ENCODE peak calls at places on chromosome 15, in nine cellular contexts. D, C, O, Y, R, L, U, V and W are unnamed samples.

GRCh38 chr15:48532938-48533337 is 112.6 kb downstream of the FBN1 start:
- DNase-seq in D (no peak), C (no peak), O (no peak), Y (no peak), R (no peak), L (no peak), U (no peak), V (no peak), W (no peak)

GRCh38 chr15:86079491-86080266 is at the start of gene AGBL1:
- DNase-seq in D (no peak), C (no peak), O (no peak), Y (no peak), R (no peak), L (peak), U (no peak), V (no peak), W (no peak)

GRCh38 chr15:89732451-89733172 is 18.4 kb downstream of the MESP1 start:
- DNase-seq in D (no peak), C (no peak), O (no peak), Y (no peak), R (no peak), L (no peak), U (no peak), V (no peak), W (peak)

GRCh38 chr15:70182858-70183695 is 85.4 kb upstream of the TLE3 start:
- DNase-seq in D (no peak), C (no peak), O (no peak), Y (no peak), R (no peak), L (peak), U (no peak), V (no peak), W (no peak)

GRCh38 chr15:85976986-85977385 is 102.7 kb upstream of the AGBL1 start:
- DNase-seq in D (no peak), C (no peak), O (no peak), Y (no peak), R (no peak), L (no peak), U (no peak), V (no peak), W (no peak)

GRCh38 chr15:77029166-77030041 is 34.5 kb downstream of the PSTPIP1 start:
- DNase-seq in D (no peak), C (no peak), O (no peak), Y (no peak), R (no peak), L (no peak), U (peak), V (peak), W (no peak)

GRCh38 chr15:70647396-70647795 is 116.0 kb downstream of the UACA start:
- DNase-seq in D (no peak), C (no peak), O (no peak), Y (no peak), R (no peak), L (no peak), U (no peak), V (no peak), W (peak)

GRCh38 chr15:58189148-58189811 is 51.1 kb downstream of the AQP9 start:
- DNase-seq in D (no peak), C (no peak), O (no peak), Y (no peak), R (no peak), L (peak), U (no peak), V (no peak), W (no peak)

GRCh38 chr15:96583671-96584070 is 253.2 kb downstream of the NR2F2 start:
- DNase-seq in D (no peak), C (no peak), O (no peak), Y (no peak), R (no peak), L (no peak), U (no peak), V (no peak), W (no peak)

GRCh38 chr15:101108458-101108775 is 143.4 kb downstream of the CHSY1 start:
- DNase-seq in D (no peak), C (no peak), O (no peak), Y (no peak), R (no peak), L (no peak), U (no peak), V (no peak), W (no peak)

GRCh38 chr15:82843561-82843960 is 34.1 kb downstream of the WHAMM start:
- DNase-seq in D (no peak), C (no peak), O (no peak), Y (no peak), R (no peak), L (no peak), U (no peak), V (no peak), W (no peak)

GRCh38 chr15:51828621-51829359 is 663 bp upstream of the TMOD3 start:
- DNase-seq in D (no peak), C (no peak), O (no peak), Y (no peak), R (no peak), L (no peak), U (no peak), V (no peak), W (no peak)

GRCh38 chr15:79680721-79681120 is 216.1 kb downstream of the MTHFS start:
- DNase-seq in D (no peak), C (no peak), O (no peak), Y (no peak), R (no peak), L (peak), U (no peak), V (no peak), W (peak)

GRCh38 chr15:60397772-60398445 is at the start of gene ANXA2:
- DNase-seq in D (peak), C (peak), O (peak), Y (peak), R (peak), L (peak), U (peak), V (peak), W (peak)

GRCh38 chr15:48336940-48337339 is 5.7 kb downstream of the DUT start:
- DNase-seq in D (no peak), C (no peak), O (no peak), Y (no peak), R (peak), L (peak), U (no peak), V (no peak), W (peak)

GRCh38 chr15:41746802-41747201 is 27.5 kb upstream of the MAPKBP1 start:
- DNase-seq in D (no peak), C (no peak), O (no peak), Y (no peak), R (no peak), L (no peak), U (no peak), V (no peak), W (no peak)

GRCh38 chr15:61339526-61339925 is 110.4 kb upstream of the RORA start:
- DNase-seq in D (no peak), C (no peak), O (no peak), Y (no peak), R (no peak), L (no peak), U (no peak), V (no peak), W (no peak)

GRCh38 chr15:101329309-101329863 is 34.3 kb upstream of the SNRPA1 start:
- DNase-seq in D (no peak), C (no peak), O (no peak), Y (no peak), R (no peak), L (no peak), U (no peak), V (no peak), W (no peak)

DNA sequence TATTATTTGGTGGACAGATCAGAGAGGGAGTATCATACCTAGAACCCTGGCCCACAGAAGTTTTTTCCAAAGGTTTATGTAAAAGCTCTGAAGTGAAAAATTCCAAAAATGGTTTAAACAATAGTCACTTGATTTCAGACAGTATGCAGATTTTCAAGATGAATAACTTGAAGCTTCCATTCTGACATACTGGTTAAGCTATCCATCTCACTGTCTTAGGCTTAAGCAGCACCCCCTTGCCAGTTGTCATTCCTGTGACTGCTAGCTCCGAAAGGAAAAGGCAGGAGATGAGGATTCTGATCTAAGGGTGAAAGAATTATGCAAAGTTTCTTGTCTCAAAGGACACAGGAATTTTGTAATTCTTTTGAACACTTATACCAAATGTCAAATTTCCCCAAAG is 337.5 kb upstream of the THBS1 start:
- DNase-seq in D (no peak), C (no peak), O (no peak), Y (no peak), R (no peak), L (peak), U (no peak), V (no peak), W (no peak)
- H3K27ac ChIP-seq in D (no peak), C (no peak), O (no peak), Y (no peak), R (no peak), L (no peak), U (no peak), V (no peak), W (no peak)

DNA sequence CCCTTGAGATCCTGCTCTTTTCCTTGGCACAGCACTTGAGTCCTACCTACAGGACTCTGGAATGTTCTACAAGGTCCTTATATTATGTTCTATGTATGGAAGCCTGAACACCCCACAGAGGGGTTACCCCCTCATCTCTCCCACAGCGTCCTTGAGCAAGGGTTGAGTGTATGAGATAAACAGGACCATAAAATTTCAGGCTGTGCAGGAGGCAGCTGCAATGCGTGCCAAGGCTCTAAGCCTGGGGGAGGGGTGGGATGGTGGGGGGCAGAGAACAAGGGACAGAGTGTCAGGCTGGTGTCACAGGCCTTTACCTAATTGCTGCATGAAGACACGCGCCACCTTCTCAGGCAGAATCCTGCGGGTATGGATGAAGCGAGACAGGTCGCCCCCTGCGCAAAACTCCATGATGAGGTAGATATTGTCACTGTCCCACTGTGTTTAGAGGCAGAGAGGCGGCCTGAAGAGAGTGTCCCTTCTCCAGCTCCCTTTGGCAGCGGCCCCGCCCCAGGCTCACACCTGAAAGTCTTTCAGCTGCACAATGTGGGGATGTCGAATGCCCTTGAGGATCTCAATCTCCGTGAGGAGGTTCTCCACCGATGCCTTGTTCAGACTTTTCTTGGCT is 1.1 kb downstream of the ULK3 start:
- DNase-seq in D (no peak), C (no peak), O (no peak), Y (no peak), R (no peak), L (no peak), U (no peak), V (no peak), W (no peak)
- H3K27ac ChIP-seq in D (peak), C (no peak), O (no peak), Y (peak), R (peak), L (no peak), U (no peak), V (no peak), W (no peak)

DNA sequence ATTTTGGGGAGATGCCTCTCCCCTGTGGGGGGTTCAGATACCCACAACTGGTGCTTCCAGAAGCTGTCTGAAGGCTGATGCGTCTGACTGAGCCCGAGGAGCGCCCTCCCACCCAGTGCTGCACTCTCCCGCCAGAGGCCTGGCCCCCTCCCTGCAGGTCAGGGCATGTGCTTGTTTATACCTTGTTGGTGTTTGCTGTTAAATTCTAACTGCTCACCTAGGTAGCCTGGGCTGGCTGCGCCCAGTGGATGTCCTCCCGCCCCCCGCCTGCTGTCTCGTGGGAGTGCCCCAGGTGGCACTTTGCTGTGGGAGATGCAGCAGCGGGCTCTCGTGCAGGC is 12.9 kb downstream of the KLF13 start:
- DNase-seq in D (no peak), C (no peak), O (no peak), Y (no peak), R (no peak), L (no peak), U (no peak), V (no peak), W (no peak)
- H3K27ac ChIP-seq in D (peak), C (peak), O (peak), Y (peak), R (no peak), L (no peak), U (peak), V (peak), W (no peak)

GRCh38 chr15:66629817-66630576 is 64.2 kb upstream of the LCTL start:
- DNase-seq in D (no peak), C (no peak), O (no peak), Y (no peak), R (no peak), L (no peak), U (no peak), V (peak), W (no peak)
- H3K27ac ChIP-seq in D (no peak), C (no peak), O (no peak), Y (no peak), R (no peak), L (peak), U (no peak), V (no peak), W (peak)

DNA sequence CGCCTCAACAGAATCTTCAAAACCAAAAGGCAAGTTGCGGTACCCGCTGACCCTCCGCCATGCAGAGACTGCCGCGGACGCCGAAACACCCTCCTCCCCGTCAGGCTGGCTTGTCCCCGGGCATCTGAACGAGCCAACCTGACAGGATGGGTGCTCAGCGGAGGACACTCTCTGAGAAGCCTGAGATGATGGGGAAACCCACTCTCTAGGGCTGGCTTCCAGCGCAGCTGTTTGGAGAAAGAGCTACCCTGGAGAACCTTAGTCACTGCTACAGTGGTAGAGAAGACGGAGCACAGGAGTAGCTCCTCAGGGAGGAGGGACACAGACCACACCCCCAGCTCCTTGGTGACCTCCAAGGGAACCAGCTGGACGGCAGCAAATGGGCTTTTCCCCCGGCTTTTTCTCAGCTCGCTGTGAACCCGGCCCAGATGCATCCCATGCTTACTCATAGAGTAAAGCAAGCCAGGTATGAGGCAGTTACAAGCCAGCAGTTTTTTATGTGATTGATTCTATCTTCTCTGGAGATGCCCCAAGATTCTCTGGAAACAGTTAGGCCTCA is 38.9 kb downstream of the FAM174B start:
- DNase-seq in D (no peak), C (no peak), O (no peak), Y (no peak), R (no peak), L (no peak), U (peak), V (no peak), W (no peak)
- H3K27ac ChIP-seq in D (no peak), C (no peak), O (no peak), Y (no peak), R (no peak), L (no peak), U (peak), V (peak), W (no peak)

GRCh38 chr15:62934236-62934971 is 108.1 kb upstream of the TPM1 start:
- DNase-seq in D (no peak), C (peak), O (no peak), Y (no peak), R (no peak), L (no peak), U (no peak), V (no peak), W (no peak)

GRCh38 chr15:62932436-62932835 is 110.1 kb upstream of the TPM1 start:
- DNase-seq in D (no peak), C (no peak), O (no peak), Y (no peak), R (no peak), L (no peak), U (no peak), V (no peak), W (no peak)

GRCh38 chr15:62933388-62933787 is 109.2 kb upstream of the TPM1 start:
- DNase-seq in D (no peak), C (peak), O (no peak), Y (no peak), R (no peak), L (no peak), U (no peak), V (no peak), W (no peak)

GRCh38 chr15:62928996-62929350 is 113.6 kb upstream of the TPM1 start:
- DNase-seq in D (no peak), C (no peak), O (no peak), Y (no peak), R (peak), L (peak), U (no peak), V (no peak), W (no peak)

DNA sequence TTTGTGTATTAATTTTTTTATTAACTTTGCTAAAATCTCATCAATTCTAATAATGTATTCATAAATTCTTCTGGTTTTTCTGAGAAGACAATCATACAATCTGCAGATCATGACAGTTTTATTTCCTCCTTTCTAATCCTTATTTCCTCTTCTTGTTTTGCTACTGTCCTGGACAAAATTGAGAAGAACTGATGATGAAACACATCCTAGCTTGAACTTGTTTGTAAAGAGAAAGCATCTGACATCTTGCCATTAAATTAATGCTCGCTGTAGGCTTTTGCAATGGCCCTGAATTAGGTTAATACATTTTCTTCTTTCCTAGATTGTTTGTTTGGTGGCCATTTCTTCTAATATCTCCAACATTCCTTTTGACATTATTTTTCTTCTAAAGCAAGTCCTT is 110.9 kb upstream of the TPM1 start:
- DNase-seq in D (no peak), C (no peak), O (no peak), Y (no peak), R (no peak), L (no peak), U (no peak), V (no peak), W (no peak)
- H3K27ac ChIP-seq in D (peak), C (no peak), O (no peak), Y (no peak), R (no peak), L (no peak), U (no peak), V (no peak), W (no peak)

DNA sequence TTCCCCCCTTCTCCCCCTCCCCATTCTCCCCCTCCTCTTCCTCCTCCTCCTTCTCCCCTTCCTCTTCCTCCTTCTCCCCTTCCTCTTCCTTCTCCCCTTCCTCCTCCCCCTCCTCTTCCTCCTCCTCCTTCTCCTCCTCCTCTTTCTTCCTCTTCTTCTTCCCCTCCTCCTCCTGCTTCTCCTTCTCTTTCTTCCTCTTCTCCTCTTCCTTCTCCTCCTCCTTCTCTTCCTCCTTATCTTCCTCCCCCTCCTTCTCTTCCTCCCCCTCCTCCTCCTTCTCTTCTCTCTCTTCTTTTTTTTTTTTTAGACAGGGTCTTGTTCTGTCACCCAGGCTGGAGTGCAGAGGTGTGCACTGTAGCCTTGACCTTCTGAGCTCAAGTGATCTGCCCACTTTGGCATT is 21.2 kb upstream of the LCTL start:
- DNase-seq in D (no peak), C (no peak), O (no peak), Y (no peak), R (no peak), L (no peak), U (no peak), V (no peak), W (no peak)
- H3K27ac ChIP-seq in D (no peak), C (no peak), O (no peak), Y (no peak), R (no peak), L (no peak), U (no peak), V (no peak), W (no peak)

DNA sequence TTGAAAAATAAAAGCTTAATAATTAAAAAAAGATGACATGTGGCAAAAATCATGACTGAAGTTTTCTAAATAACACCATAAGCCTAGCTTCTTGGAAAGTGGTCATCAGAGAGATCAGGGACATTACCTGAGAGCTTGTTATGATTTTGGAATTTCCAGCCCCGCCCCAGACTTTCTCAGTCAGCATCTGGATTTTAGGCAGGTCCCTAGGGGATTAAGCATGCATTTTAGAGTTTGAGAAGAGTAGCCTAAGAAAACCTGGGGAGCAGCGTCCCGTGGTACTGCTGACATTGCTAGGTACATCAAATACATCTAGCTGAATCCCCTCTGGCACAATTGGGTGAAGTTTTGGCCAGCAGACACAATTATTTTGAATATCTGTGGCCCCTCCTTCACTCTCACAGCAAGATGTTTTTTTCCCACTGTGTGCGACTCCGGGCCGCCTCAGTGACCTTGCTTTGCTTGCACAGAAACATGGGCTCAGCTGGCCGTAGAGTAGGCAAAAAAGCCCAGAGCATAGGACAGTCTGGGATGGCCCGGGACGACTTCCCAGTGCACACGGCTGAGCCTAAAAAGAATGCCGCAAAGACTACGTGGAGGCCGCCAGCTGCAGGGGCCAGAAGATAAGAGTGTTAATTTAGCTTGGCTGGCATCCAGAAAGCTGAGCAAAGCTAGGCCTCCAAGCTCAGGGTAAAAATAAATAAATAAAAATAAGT is 58.6 kb upstream of the MEF2A start:
- DNase-seq in D (peak), C (no peak), O (no peak), Y (no peak), R (no peak), L (no peak), U (peak), V (no peak), W (peak)
- H3K27ac ChIP-seq in D (peak), C (no peak), O (no peak), Y (no peak), R (no peak), L (no peak), U (peak), V (no peak), W (peak)